ENCODE peak calls at places on chromosomes 2 and 18, in four cellular contexts. F is IMR-90, B is K562, D is GM12878. G is an unnamed sample.
A peak's percentile ranks its signal among the peaks of the same experiment; 100 is the strongest.

GRCh38 chr2:59691518-59692190 is 861.8 kb downstream of the BCL11A start:
- DNase-seq in F (no peak), B (no peak), D (no peak), G (no peak)

GRCh38 chr2:161975062-161975812 is 98.8 kb downstream of the DPP4 start:
- DNase-seq in F (peak; percentile 22), B (no peak), D (no peak), G (no peak)

GRCh38 chr2:692349-692748 is 15.1 kb upstream of the TMEM18 start:
- DNase-seq in F (no peak), B (no peak), D (no peak), G (no peak)

GRCh38 chr2:216606551-216607527 is 26.4 kb upstream of the IGFBP2 start:
- DNase-seq in F (no peak), B (no peak), D (peak; percentile 54), G (no peak)

GRCh38 chr18:61199131-61199903 is 133.9 kb upstream of the CDH20 start:
- DNase-seq in F (no peak), B (no peak), D (no peak), G (no peak)

GRCh38 chr2:25692143-25692542 is 18.8 kb upstream of the DTNB start:
- DNase-seq in F (no peak), B (no peak), D (no peak), G (peak; percentile 22)

GRCh38 chr2:102103992-102104871 is 38.3 kb upstream of the IL1R1 start:
- DNase-seq in F (peak; percentile 94), B (no peak), D (peak; percentile 67), G (peak; percentile 79)

GRCh38 chr18:22214731-22215528 is 45.5 kb downstream of the GATA6 start:
- DNase-seq in F (peak; percentile 57), B (no peak), D (no peak), G (peak; percentile 71)

GRCh38 chr2:188316354-188316753 is 24.7 kb downstream of the GULP1 start:
- DNase-seq in F (no peak), B (no peak), D (no peak), G (no peak)

GRCh38 chr18:3367491-3368091 is 82.4 kb upstream of the TGIF1 start:
- DNase-seq in F (peak; percentile 7), B (no peak), D (no peak), G (no peak)

GRCh38 chr2:67686254-67686653 is 289.1 kb downstream of the ETAA1 start:
- DNase-seq in F (no peak), B (no peak), D (no peak), G (no peak)

GRCh38 chr2:189096769-189097447 is 82.7 kb downstream of the COL5A2 start:
- DNase-seq in F (peak; percentile 95), B (no peak), D (no peak), G (peak; percentile 61)

GRCh38 chr2:160044728-160045127 is 17.7 kb downstream of the PLA2R1 start:
- DNase-seq in F (no peak), B (no peak), D (no peak), G (no peak)

GRCh38 chr2:58140508-58141072 is 94.0 kb downstream of the VRK2 start:
- DNase-seq in F (peak; percentile 81), B (no peak), D (no peak), G (no peak)

GRCh38 chr2:218067523-218067922 is 1.5 kb upstream of the RUFY4 start:
- DNase-seq in F (no peak), B (no peak), D (no peak), G (no peak)

GRCh38 chr2:52390651-52391050 is 1358.7 kb upstream of the NRXN1 start:
- DNase-seq in F (peak; percentile 82), B (no peak), D (no peak), G (no peak)

GRCh38 chr2:102013200-102014040 is 21.7 kb downstream of the IL1R2 start:
- DNase-seq in F (no peak), B (no peak), D (no peak), G (no peak)

GRCh38 chr18:70221911-70222278 is 16.4 kb upstream of the RTTN start:
- DNase-seq in F (no peak), B (no peak), D (no peak), G (no peak)

GRCh38 chr2:50401772-50402653 is 629.9 kb downstream of the NRXN1 start:
- DNase-seq in F (peak; percentile 52), B (peak; percentile 22), D (no peak), G (peak; percentile 71)

GRCh38 chr2:238714038-238714528 is 133.8 kb upstream of the TWIST2 start:
- DNase-seq in F (no peak), B (no peak), D (no peak), G (no peak)

GRCh38 chr18:44680271-44681038 is at the start of gene SETBP1:
- DNase-seq in F (peak; percentile 2), B (peak; percentile 11), D (no peak), G (peak; percentile 66)

GRCh38 chr2:222791946-222792649 is 68.7 kb upstream of the ACSL3 start:
- DNase-seq in F (no peak), B (no peak), D (no peak), G (peak; percentile 64)

GRCh38 chr18:9828794-9829712 is 56.7 kb upstream of the TXNDC2 start:
- DNase-seq in F (no peak), B (peak; percentile 66), D (no peak), G (no peak)

GRCh38 chr18:77110400-77110799 is 22.2 kb downstream of the MBP start:
- DNase-seq in F (no peak), B (no peak), D (no peak), G (no peak)

GRCh38 chr18:52333860-52334259 is 6.1 kb upstream of the DCC start:
- DNase-seq in F (no peak), B (no peak), D (no peak), G (no peak)

GRCh38 chr2:218470454-218470853 is 51.5 kb downstream of the VIL1 start:
- DNase-seq in F (no peak), B (no peak), D (no peak), G (no peak)

GRCh38 chr2:192146069-192147006 is 48.4 kb downstream of the TMEFF2 start:
- DNase-seq in F (peak; percentile 81), B (no peak), D (no peak), G (peak; percentile 55)

GRCh38 chr2:177124371-177124770 is 88.2 kb upstream of the HNRNPA3 start:
- DNase-seq in F (no peak), B (no peak), D (no peak), G (peak; percentile 79)

GRCh38 chr2:101842471-101842870 is 145.0 kb downstream of the MAP4K4 start:
- DNase-seq in F (no peak), B (no peak), D (no peak), G (peak; percentile 27)

GRCh38 chr2:15059870-15060617 is 427.5 kb downstream of the LRATD1 start:
- DNase-seq in F (no peak), B (no peak), D (no peak), G (no peak)

GRCh38 chr2:158544998-158545397 is 88.2 kb downstream of the PKP4 start:
- DNase-seq in F (no peak), B (no peak), D (no peak), G (no peak)

GRCh38 chr2:112157472-112157871 is 19.3 kb downstream of the FBLN7 start:
- DNase-seq in F (no peak), B (no peak), D (no peak), G (no peak)

GRCh38 chr2:164843346-164843841 is 1.8 kb upstream of the COBLL1 start:
- DNase-seq in F (no peak), B (no peak), D (no peak), G (no peak)

GRCh38 chr2:216535454-216535995 is 36.9 kb downstream of the RPL37A start:
- DNase-seq in F (peak; percentile 99), B (no peak), D (no peak), G (peak; percentile 96)

GRCh38 chr2:59892398-59892797 is 661.1 kb downstream of the BCL11A start:
- DNase-seq in F (no peak), B (no peak), D (no peak), G (no peak)

GRCh38 chr2:66105354-66105753 is 329.6 kb upstream of the MEIS1 start:
- DNase-seq in F (no peak), B (no peak), D (no peak), G (no peak)

GRCh38 chr2:161415041-161415440 is 1.1 kb upstream of the TBR1 start:
- DNase-seq in F (no peak), B (no peak), D (no peak), G (no peak)

DNA sequence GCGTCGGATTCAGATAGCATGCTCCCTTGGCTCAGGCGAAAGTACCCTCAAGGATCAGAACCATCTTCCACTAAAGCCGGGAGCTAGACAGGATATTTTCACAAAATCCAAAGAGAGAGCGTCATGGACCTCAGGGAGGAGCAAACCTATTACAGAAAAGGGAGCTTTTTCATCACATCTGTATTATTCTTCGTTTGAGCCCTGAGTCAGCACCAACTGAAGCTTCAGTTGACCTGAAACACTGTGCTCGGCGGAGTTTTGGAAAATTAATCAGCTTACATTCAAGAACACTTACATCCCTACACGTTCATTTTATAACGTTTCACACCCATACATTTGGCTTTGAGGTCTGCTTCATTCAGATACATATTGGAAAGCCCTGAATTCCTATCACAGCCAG is 89.1 kb downstream of the CDC42EP3 start:
- DNase-seq in F (no peak), B (no peak), D (no peak), G (no peak)
- TF ChIP-seq FOS in F (no peak), B (no peak), D (no peak), G (no peak)

DNA sequence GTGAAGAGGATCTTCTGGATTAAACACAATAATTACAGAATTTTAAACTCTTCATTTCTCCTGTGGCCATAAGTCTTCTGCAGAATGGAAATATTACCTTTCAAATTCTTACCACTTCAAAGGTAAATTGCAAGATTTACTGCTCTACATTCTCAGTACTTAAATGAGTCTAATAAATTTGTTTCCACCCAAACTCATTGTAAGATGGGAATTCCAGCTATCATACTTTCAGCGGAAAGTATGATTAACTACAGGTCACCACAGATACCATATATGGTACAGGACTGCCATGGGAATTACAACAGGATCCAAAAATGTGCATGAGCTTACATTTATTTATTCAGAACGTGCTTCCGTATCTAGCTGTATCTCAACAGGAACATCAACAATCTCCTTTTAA is 3.1 kb downstream of the DSC3 start:
- DNase-seq in F (no peak), B (no peak), D (no peak), G (no peak)
- H3K27me3 ChIP-seq in F (peaks cover 21% of the 10 kb centered on the region), B (no peaks in the 10 kb centered on the region), D (peaks cover 2% of the 10 kb centered on the region), G (peaks cover 27% of the 10 kb centered on the region)

DNA sequence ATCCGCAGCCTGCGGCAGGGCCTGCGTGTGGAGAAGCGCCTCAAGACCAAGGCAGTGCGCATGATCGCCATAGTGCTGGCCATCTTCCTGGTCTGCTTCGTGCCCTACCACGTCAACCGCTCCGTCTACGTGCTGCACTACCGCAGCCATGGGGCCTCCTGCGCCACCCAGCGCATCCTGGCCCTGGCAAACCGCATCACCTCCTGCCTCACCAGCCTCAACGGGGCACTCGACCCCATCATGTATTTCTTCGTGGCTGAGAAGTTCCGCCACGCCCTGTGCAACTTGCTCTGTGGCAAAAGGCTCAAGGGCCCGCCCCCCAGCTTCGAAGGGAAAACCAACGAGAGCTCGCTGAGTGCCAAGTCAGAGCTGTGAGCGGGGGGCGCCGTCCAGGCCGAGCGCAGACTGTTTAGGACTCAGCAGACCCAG is 5.4 kb downstream of the GPR17 start:
- DNase-seq in F (no peak), B (no peak), D (no peak), G (no peak)
- H3K4me1 ChIP-seq in F (peaks cover 7% of the 10 kb centered on the region), B (no peaks in the 10 kb centered on the region), D (no peaks in the 10 kb centered on the region), G (peaks cover 21% of the 10 kb centered on the region)

GRCh38 chr2:201996681-201997254 is 36.9 kb upstream of the FZD7 start:
- DNase-seq in F (no peak), B (no peak), D (no peak), G (no peak)

GRCh38 chr2:202001826-202002225 is 31.8 kb upstream of the FZD7 start:
- DNase-seq in F (no peak), B (no peak), D (no peak), G (no peak)

GRCh38 chr2:201996006-201996405 is 37.6 kb upstream of the FZD7 start:
- DNase-seq in F (no peak), B (no peak), D (no peak), G (no peak)

GRCh38 chr2:202002381-202002780 is 31.3 kb upstream of the FZD7 start:
- DNase-seq in F (no peak), B (no peak), D (no peak), G (no peak)

GRCh38 chr2:201999289-201999688 is 34.4 kb upstream of the FZD7 start:
- DNase-seq in F (peak; percentile 59), B (no peak), D (no peak), G (no peak)
- TF ChIP-seq FOS in F (no peak), B (no peak), D (no peak), G (no peak)